ENCODE peak calls at places on chromosomes 13 and 19, in six cellular contexts. I is endodermal cell; K is CD8-positive, alpha-beta T cell; F is heart left ventricle; C is CD8-positive, alpha-beta memory T cell; Z is fibroblast of lung. U is an unnamed sample.
A peak's percentile ranks its signal among the peaks of the same experiment; 100 is the strongest.

GRCh38 chr19:30064021-30064699 is 122.1 kb downstream of the URI1 start:
- DNase-seq in I (peak; percentile 23), K (no peak), F (no peak), C (no peak), Z (no peak), U (no peak)

GRCh38 chr19:45901912-45902650 is at the start of gene MYPOP:
- DNase-seq in I (peak; percentile 57), K (no peak), F (no peak), C (no peak), Z (no peak), U (peak; percentile 44)

GRCh38 chr13:49933511-49933910 is 2.6 kb downstream of the SPRYD7 start:
- DNase-seq in I (no peak), K (no peak), F (no peak), C (no peak), Z (peak; percentile 59), U (no peak)

GRCh38 chr13:75467009-75467728 is 14.8 kb downstream of the TBC1D4 start:
- DNase-seq in I (no peak), K (no peak), F (no peak), C (no peak), Z (no peak), U (no peak)

GRCh38 chr13:51000576-51001260 is 91.1 kb downstream of the RNASEH2B start:
- DNase-seq in I (no peak), K (no peak), F (peak; percentile 41), C (no peak), Z (peak; percentile 80), U (peak; percentile 63)

GRCh38 chr19:46141421-46141820 is 6.6 kb upstream of the IGFL2 start:
- DNase-seq in I (no peak), K (no peak), F (no peak), C (no peak), Z (no peak), U (no peak)

GRCh38 chr19:4957981-4958380 is 10.9 kb upstream of the KDM4B start:
- DNase-seq in I (no peak), K (no peak), F (no peak), C (no peak), Z (no peak), U (no peak)

GRCh38 chr19:1081301-1082164 is 13.6 kb downstream of the POLR2E start:
- DNase-seq in I (no peak), K (peak; percentile 26), F (peak; percentile 52), C (peak; percentile 56), Z (no peak), U (no peak)

GRCh38 chr13:113086031-113086750 is 19.4 kb upstream of the F7 start:
- DNase-seq in I (peak; percentile 76), K (peak; percentile 7), F (peak; percentile 19), C (peak; percentile 39), Z (no peak), U (no peak)

GRCh38 chr13:59771272-59771671 is 392.5 kb downstream of the DIAPH3 start:
- DNase-seq in I (no peak), K (no peak), F (no peak), C (no peak), Z (no peak), U (peak; percentile 53)

GRCh38 chr19:18742838-18743237 is 48.3 kb downstream of the COMP start:
- DNase-seq in I (peak; percentile 39), K (no peak), F (no peak), C (no peak), Z (no peak), U (no peak)

GRCh38 chr19:18742324-18742723 is 48.8 kb downstream of the COMP start:
- DNase-seq in I (no peak), K (no peak), F (no peak), C (no peak), Z (no peak), U (no peak)

GRCh38 chr19:18738961-18739690 is 52.0 kb downstream of the COMP start:
- DNase-seq in I (peak; percentile 45), K (no peak), F (no peak), C (no peak), Z (no peak), U (no peak)

GRCh38 chr19:18741566-18742121 is 49.5 kb downstream of the COMP start:
- DNase-seq in I (no peak), K (no peak), F (no peak), C (no peak), Z (no peak), U (no peak)

DNA sequence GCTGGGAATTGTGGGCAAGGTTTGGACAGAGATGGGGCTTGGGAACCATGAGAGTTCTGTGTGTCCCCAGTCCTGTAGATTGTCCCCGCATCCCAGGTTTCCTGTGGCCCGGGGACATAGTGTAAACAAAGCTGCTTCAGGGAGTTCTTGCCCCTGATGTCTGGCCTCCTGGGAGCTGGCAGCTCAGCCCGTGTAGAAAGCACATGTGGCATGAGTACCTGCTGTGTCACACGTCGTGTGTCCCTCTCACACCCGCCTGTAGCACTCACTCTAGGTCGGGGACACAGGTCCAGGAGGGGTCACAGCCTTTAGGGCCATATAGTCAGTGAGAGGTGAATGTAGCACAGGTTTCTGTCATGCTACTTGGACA is 50.0 kb downstream of the COMP start:
- DNase-seq in I (peak; percentile 40), K (no peak), F (no peak), C (no peak), Z (no peak), U (no peak)
- H3K27ac ChIP-seq in I (no peak overlapping the region), K (no peak overlapping the region), F (no peak overlapping the region), C (no peak overlapping the region), Z (no peak overlapping the region), U (peak overlapping the region; percentile 92)

GRCh38 chr19:14542721-14543328 is 13.4 kb downstream of the TECR start:
- DNase-seq in I (no peak), K (no peak), F (no peak), C (no peak), Z (peak; percentile 32), U (peak; percentile 40)
- H3K27ac ChIP-seq in I (peak overlapping the region; percentile 55), K (no peak overlapping the region), F (peak overlapping the region; percentile 20), C (peak overlapping the region; percentile 9), Z (no peak overlapping the region), U (no peak overlapping the region)

GRCh38 chr13:110319774-110320509 is 12.9 kb downstream of the COL4A2 start:
- DNase-seq in I (peak; percentile 55), K (no peak), F (no peak), C (no peak), Z (peak; percentile 95), U (no peak)
- H3K27ac ChIP-seq in I (no peak overlapping the region), K (no peak overlapping the region), F (peak overlapping the region; percentile 51), C (no peak overlapping the region), Z (peak overlapping the region; percentile 11), U (no peak overlapping the region)

GRCh38 chr19:44779150-44779549 is 1.5 kb downstream of the CBLC start:
- DNase-seq in I (no peak), K (no peak), F (no peak), C (no peak), Z (no peak), U (no peak)
- H3K27ac ChIP-seq in I (no peak overlapping the region), K (no peak overlapping the region), F (no peak overlapping the region), C (no peak overlapping the region), Z (no peak overlapping the region), U (no peak overlapping the region)

DNA sequence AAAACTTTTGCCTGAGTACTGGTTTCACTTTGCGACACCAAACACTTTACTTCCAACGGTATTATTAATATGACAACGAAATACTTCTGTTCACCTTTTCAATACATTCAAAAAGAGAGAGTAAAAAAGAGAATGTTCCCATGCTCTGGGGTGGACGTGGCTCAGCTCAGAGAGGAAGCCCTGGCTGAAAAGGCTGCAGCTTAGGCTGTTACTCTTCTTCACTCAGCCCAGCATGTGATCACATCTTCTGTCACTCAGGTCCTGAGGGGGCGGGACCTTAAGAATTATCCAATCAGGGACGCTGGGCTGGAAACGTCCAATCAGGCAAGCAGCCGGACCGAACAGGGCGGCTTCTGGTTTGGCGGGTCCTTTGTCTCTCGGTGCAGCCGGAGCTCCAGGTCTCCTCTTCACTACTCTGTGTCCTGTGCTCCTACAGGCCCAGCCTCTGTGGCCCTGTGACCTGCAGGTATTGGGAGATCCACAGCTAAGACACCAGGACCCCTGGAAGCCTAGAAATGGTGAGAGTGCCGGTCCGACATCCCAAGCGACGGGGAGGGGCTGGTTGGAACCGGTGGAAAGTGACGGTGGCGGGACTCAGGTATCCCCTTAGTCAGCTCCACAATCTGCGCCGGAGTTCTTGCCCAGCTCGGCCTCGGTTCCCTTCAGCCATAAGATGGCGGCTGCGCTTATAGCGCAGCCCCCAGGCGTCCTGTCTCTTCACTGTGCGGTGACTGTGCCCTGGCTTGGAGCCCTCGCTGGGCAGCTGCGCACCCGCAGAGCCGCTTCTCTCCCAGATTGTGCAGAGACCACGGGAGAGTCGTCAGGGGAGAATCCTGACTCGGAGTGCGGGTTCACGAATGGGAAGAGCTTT is at the start of gene ZNF93:
- DNase-seq in I (peak; percentile 99), K (peak; percentile 93), F (peak; percentile 95), C (peak; percentile 93), Z (peak; percentile 97), U (peak; percentile 97)
- H3K27ac ChIP-seq in I (peak within 1 kb of the TSS; percentile 98), K (peak within 1 kb of the TSS; percentile 75), F (peak within 1 kb of the TSS; percentile 89), C (peak within 1 kb of the TSS; percentile 71), Z (peak within 1 kb of the TSS; percentile 71), U (peak within 1 kb of the TSS; percentile 100)

U was measured in cardiac muscle cell.